ENCODE peak calls at places on chromosomes 4 and X, in ten cellular contexts. N, L, W, C, E, F, S, K, Z and G are unnamed samples.

GRCh38 chr4:149347139-149347538 is 468.5 kb downstream of the IQCM start:
- DNase-seq in N (no peak), L (no peak), W (no peak), C (no peak), E (no peak), F (no peak), S (no peak), K (no peak), Z (no peak), G (peak)

GRCh38 chr4:985123-985830 is 1.6 kb upstream of the IDUA start:
- DNase-seq in N (peak), L (peak), W (peak), C (peak), E (no peak), F (peak), S (no peak), K (peak), Z (peak), G (peak)

GRCh38 chrX:8455600-8455999 is 9.0 kb upstream of the VCX3B start:
- DNase-seq in N (no peak), L (no peak), W (no peak), C (no peak), E (no peak), F (no peak), S (no peak), K (no peak), Z (no peak), G (no peak)

GRCh38 chrX:10507181-10507580 is 113.2 kb downstream of the MID1 start:
- DNase-seq in N (no peak), L (no peak), W (no peak), C (no peak), E (no peak), F (no peak), S (no peak), K (no peak), Z (no peak), G (peak)

GRCh38 chr4:7679431-7679830 is 244.7 kb upstream of the PSAPL1 start:
- DNase-seq in N (no peak), L (no peak), W (no peak), C (peak), E (no peak), F (no peak), S (no peak), K (no peak), Z (peak), G (no peak)

GRCh38 chr4:183504930-183505555 is at the start of gene ING2:
- DNase-seq in N (no peak), L (no peak), W (no peak), C (peak), E (no peak), F (no peak), S (peak), K (no peak), Z (no peak), G (no peak)

GRCh38 chr4:53734182-53734581 is 142.9 kb upstream of the LNX1 start:
- DNase-seq in N (no peak), L (no peak), W (no peak), C (no peak), E (no peak), F (no peak), S (no peak), K (no peak), Z (no peak), G (no peak)

GRCh38 chr4:177737387-177737965 is 295.2 kb upstream of the AGA start:
- DNase-seq in N (no peak), L (no peak), W (no peak), C (no peak), E (no peak), F (no peak), S (no peak), K (no peak), Z (no peak), G (no peak)

GRCh38 chr4:150886597-150886996 is 128.5 kb downstream of the LRBA start:
- DNase-seq in N (no peak), L (no peak), W (no peak), C (no peak), E (no peak), F (no peak), S (peak), K (no peak), Z (no peak), G (peak)

GRCh38 chrX:48890934-48891401 is 6.6 kb downstream of the TIMM17B start:
- DNase-seq in N (peak), L (no peak), W (peak), C (no peak), E (no peak), F (no peak), S (no peak), K (no peak), Z (no peak), G (no peak)

GRCh38 chr4:168528131-168528949 is 31.5 kb downstream of the PALLD start:
- DNase-seq in N (no peak), L (no peak), W (no peak), C (no peak), E (no peak), F (no peak), S (peak), K (no peak), Z (no peak), G (peak)

GRCh38 chr4:94641702-94642560 is 115.8 kb upstream of the BMPR1B start:
- DNase-seq in N (no peak), L (no peak), W (no peak), C (no peak), E (no peak), F (no peak), S (peak), K (no peak), Z (no peak), G (peak)

GRCh38 chrX:134930501-134930900 is 60.3 kb upstream of the SMIM10 start:
- DNase-seq in N (no peak), L (no peak), W (no peak), C (no peak), E (no peak), F (no peak), S (no peak), K (no peak), Z (no peak), G (no peak)

GRCh38 chr4:95013236-95013635 is 255.5 kb downstream of the BMPR1B start:
- DNase-seq in N (no peak), L (no peak), W (no peak), C (no peak), E (no peak), F (no peak), S (no peak), K (no peak), Z (no peak), G (no peak)

GRCh38 chr4:188218392-188218791 is 79.2 kb downstream of the TRIML1 start:
- DNase-seq in N (no peak), L (no peak), W (no peak), C (no peak), E (no peak), F (no peak), S (no peak), K (no peak), Z (no peak), G (no peak)

GRCh38 chrX:15977644-15978043 is 123.0 kb upstream of the AP1S2 start:
- DNase-seq in N (no peak), L (no peak), W (no peak), C (no peak), E (no peak), F (no peak), S (no peak), K (no peak), Z (no peak), G (no peak)

GRCh38 chr4:72886602-72887001 is 182.9 kb downstream of the COX18 start:
- DNase-seq in N (no peak), L (no peak), W (no peak), C (no peak), E (no peak), F (no peak), S (no peak), K (no peak), Z (no peak), G (peak)

GRCh38 chr4:118265312-118266144 is 87.3 kb downstream of the PRSS12 start:
- DNase-seq in N (peak), L (peak), W (peak), C (peak), E (no peak), F (no peak), S (no peak), K (peak), Z (no peak), G (no peak)

GRCh38 chrX:46737462-46737861 is 21.5 kb downstream of the SLC9A7 start:
- DNase-seq in N (no peak), L (no peak), W (no peak), C (no peak), E (no peak), F (no peak), S (no peak), K (no peak), Z (no peak), G (peak)

GRCh38 chrX:65723706-65724105 is 56.3 kb downstream of the MSN start:
- DNase-seq in N (no peak), L (no peak), W (no peak), C (no peak), E (no peak), F (no peak), S (no peak), K (no peak), Z (no peak), G (no peak)

GRCh38 chrX:107736781-107737531 is 38.6 kb downstream of the TSC22D3 start:
- DNase-seq in N (no peak), L (no peak), W (no peak), C (no peak), E (no peak), F (no peak), S (no peak), K (no peak), Z (no peak), G (peak)

GRCh38 chr4:53928825-53929224 is 135.6 kb downstream of the CHIC2 start:
- DNase-seq in N (no peak), L (no peak), W (no peak), C (no peak), E (peak), F (no peak), S (peak), K (no peak), Z (no peak), G (peak)

GRCh38 chr4:155047755-155048154 is 160.7 kb upstream of the NPY2R start:
- DNase-seq in N (no peak), L (no peak), W (no peak), C (no peak), E (no peak), F (no peak), S (no peak), K (no peak), Z (no peak), G (peak)

GRCh38 chrX:3811331-3812311 is 98.2 kb upstream of the PRKX start:
- DNase-seq in N (peak), L (peak), W (no peak), C (no peak), E (no peak), F (peak), S (peak), K (no peak), Z (peak), G (peak)

GRCh38 chrX:70176938-70177533 is at the start of gene DGAT2L6:
- DNase-seq in N (no peak), L (no peak), W (no peak), C (no peak), E (no peak), F (peak), S (no peak), K (no peak), Z (no peak), G (no peak)

GRCh38 chrX:49246541-49246940 is 11.3 kb downstream of the CCDC22 start:
- DNase-seq in N (no peak), L (no peak), W (no peak), C (no peak), E (no peak), F (no peak), S (no peak), K (no peak), Z (no peak), G (no peak)

GRCh38 chrX:71618787-71619186 is 476 bp upstream of the CXCR3 start:
- DNase-seq in N (no peak), L (no peak), W (no peak), C (no peak), E (no peak), F (no peak), S (no peak), K (no peak), Z (no peak), G (no peak)

GRCh38 chr4:122810669-122811068 is 16.0 kb upstream of the FGF2 start:
- DNase-seq in N (no peak), L (no peak), W (no peak), C (no peak), E (no peak), F (no peak), S (peak), K (no peak), Z (no peak), G (peak)

GRCh38 chrX:21740329-21741274 is 17.3 kb downstream of the SMPX start:
- DNase-seq in N (peak), L (peak), W (no peak), C (no peak), E (no peak), F (peak), S (no peak), K (no peak), Z (peak), G (no peak)

GRCh38 chrX:132482632-132483031 is 6.2 kb downstream of the MBNL3 start:
- DNase-seq in N (no peak), L (no peak), W (no peak), C (no peak), E (no peak), F (no peak), S (no peak), K (no peak), Z (no peak), G (no peak)

GRCh38 chrX:120560405-120560841 is 339 bp downstream of the CUL4B start:
- DNase-seq in N (peak), L (peak), W (no peak), C (peak), E (no peak), F (peak), S (no peak), K (no peak), Z (no peak), G (no peak)

GRCh38 chr4:55005910-55006309 is 119.5 kb downstream of the KDR start:
- DNase-seq in N (no peak), L (no peak), W (no peak), C (no peak), E (no peak), F (no peak), S (no peak), K (no peak), Z (no peak), G (no peak)

GRCh38 chr4:150329338-150329737 is 251.1 kb downstream of the DCLK2 start:
- DNase-seq in N (no peak), L (no peak), W (no peak), C (no peak), E (no peak), F (no peak), S (no peak), K (no peak), Z (no peak), G (no peak)

GRCh38 chr4:26081795-26082498 is 167.9 kb downstream of the SMIM20 start:
- DNase-seq in N (peak), L (no peak), W (no peak), C (no peak), E (no peak), F (no peak), S (no peak), K (no peak), Z (no peak), G (peak)

GRCh38 chr4:106652095-106652494 is 283.5 kb upstream of the GIMD1 start:
- DNase-seq in N (no peak), L (no peak), W (no peak), C (no peak), E (no peak), F (no peak), S (no peak), K (no peak), Z (no peak), G (no peak)

GRCh38 chr4:10185518-10186227 is 69.1 kb upstream of the WDR1 start:
- DNase-seq in N (no peak), L (no peak), W (no peak), C (no peak), E (no peak), F (no peak), S (no peak), K (no peak), Z (no peak), G (peak)

GRCh38 chrX:39946822-39947221 is 150.9 kb downstream of the BCOR start:
- DNase-seq in N (no peak), L (no peak), W (no peak), C (no peak), E (peak), F (no peak), S (peak), K (peak), Z (no peak), G (peak)

GRCh38 chr4:4401049-4401448 is 14.1 kb downstream of the NSG1 start:
- DNase-seq in N (no peak), L (no peak), W (no peak), C (no peak), E (no peak), F (peak), S (no peak), K (no peak), Z (no peak), G (no peak)

GRCh38 chrX:12115377-12115776 is 22.9 kb upstream of the FRMPD4 start:
- DNase-seq in N (no peak), L (no peak), W (no peak), C (no peak), E (no peak), F (peak), S (no peak), K (no peak), Z (no peak), G (no peak)

GRCh38 chr4:68407868-68408190 is 39.4 kb upstream of the TMPRSS11E start:
- DNase-seq in N (no peak), L (no peak), W (no peak), C (no peak), E (no peak), F (no peak), S (no peak), K (no peak), Z (no peak), G (no peak)
- H3K4me3 ChIP-seq in N (no peak), L (no peak), W (no peak), C (no peak), E (no peak), F (no peak), S (no peak), K (no peak), Z (no peak), G (no peak)

DNA sequence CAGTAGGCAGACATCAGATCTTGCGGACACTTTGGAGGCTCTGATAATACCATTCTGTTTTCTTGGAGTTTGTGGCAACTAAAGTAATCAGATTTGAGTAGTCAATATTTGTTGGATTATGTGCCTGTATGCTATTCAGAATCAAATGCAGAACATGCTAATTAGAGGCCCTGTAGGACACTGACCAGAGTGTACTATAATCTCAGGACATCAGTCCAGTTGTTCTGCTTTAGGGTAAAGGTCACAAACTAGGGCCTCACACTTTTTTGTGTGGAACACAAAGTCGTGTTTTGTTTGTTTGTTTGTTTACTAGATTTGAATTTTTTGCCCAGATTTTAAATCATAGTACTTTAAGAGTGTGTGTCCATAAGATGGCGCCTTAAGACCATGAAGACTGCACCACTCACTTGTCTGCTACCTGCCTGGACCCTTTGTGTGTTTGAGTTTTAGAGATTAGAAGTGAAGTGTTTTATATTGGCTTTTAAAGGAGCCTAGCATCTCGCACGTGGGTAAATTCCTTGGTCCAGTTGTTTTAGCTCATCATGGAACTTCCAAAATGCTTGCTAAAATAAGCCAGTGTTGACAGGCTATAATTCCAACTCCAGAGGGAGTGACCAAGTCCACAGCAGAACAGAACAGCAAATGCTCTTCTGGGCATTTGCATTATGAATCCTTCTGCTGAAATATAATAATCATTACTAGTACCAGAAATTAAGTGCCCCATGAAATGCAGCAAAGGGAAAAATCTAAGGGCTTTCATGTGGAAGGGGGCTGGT is 34.7 kb downstream of the IL13RA1 start:
- DNase-seq in N (no peak), L (no peak), W (no peak), C (no peak), E (no peak), F (no peak), S (no peak), K (no peak), Z (no peak), G (no peak)
- TF ChIP-seq CTCF in N (no peak), L (no peak), W (no peak), C (no peak), E (no peak), F (no peak), S (no peak), K (no peak), Z (no peak), G (no peak)

DNA sequence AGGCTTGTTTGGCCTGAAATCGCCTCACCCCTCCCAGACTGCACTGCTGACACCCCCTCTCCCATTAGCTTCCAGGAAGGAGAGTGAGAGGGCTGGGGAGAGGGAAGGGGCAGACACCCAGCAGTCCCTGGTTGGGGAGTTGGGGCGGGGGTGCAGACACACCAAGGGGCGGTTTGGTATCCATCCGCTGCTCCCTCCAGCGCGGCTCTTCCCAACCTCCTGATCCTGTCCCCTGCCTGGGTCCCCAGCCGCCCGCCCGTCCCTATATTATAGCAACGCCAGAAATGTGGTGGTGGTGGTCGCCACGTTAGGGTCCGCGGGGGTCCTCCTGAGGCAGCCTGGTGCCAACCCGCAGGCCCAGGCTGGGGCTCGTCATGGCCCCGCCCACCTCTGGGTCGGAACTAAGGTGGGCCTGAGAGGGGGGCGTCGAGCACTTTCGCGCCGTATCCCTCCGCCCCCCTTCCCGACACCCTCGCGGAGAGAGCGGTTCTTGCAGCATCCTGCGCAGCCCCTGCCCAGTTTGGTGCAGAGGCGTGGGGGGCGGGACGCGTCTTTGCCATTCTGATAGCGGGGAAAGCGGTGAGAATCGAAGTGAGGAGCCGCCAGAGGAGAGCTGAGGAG is 25.1 kb downstream of the GPRASP3 start:
- DNase-seq in N (no peak), L (no peak), W (no peak), C (no peak), E (no peak), F (no peak), S (no peak), K (no peak), Z (no peak), G (no peak)
- H3K4me3 ChIP-seq in N (no peak), L (peak), W (peak), C (peak), E (peak), F (peak), S (peak), K (peak), Z (peak), G (peak)

GRCh38 chr4:98387345-98388017 is 126.3 kb downstream of the RAP1GDS1 start:
- DNase-seq in N (no peak), L (no peak), W (no peak), C (no peak), E (no peak), F (no peak), S (no peak), K (no peak), Z (no peak), G (no peak)
- TF ChIP-seq CTCF in N (no peak), L (no peak), W (no peak), C (no peak), E (no peak), F (no peak), S (no peak), K (no peak), Z (no peak), G (no peak)

GRCh38 chr4:77104405-77105292 is 28.9 kb upstream of the CCNI start:
- DNase-seq in N (peak), L (peak), W (peak), C (peak), E (no peak), F (no peak), S (no peak), K (peak), Z (peak), G (peak)
- H3K4me3 ChIP-seq in N (no peak), L (no peak), W (no peak), C (no peak), E (no peak), F (no peak), S (no peak), K (no peak), Z (peak), G (no peak)

GRCh38 chr4:71113294-71113693 is 119.8 kb downstream of the DCK start:
- DNase-seq in N (peak), L (peak), W (no peak), C (no peak), E (no peak), F (peak), S (no peak), K (no peak), Z (no peak), G (no peak)
- TF ChIP-seq CTCF in N (no peak), L (peak), W (no peak), C (no peak), E (peak), F (peak), S (no peak), K (no peak), Z (no peak), G (peak)